ENCODE peak calls at places on chromosomes 7 and 10, in five cellular contexts. R is stomach; M is hepatic stellate cell; X is substantia nigra; I is activated naive CD8-positive, alpha-beta T cell treated with anti-CD3 and anti-CD28 coated beads for 36 hours. D is an unnamed sample.
A peak's percentile ranks its signal among the peaks of the same experiment; 100 is the strongest.

GRCh38 chr7:2087744-2088143 is 145.0 kb downstream of the MAD1L1 start:
- DNase-seq in R (no peak), M (no peak), X (no peak), I (no peak), D (no peak)

GRCh38 chr7:142001163-142001874 is 5.6 kb downstream of the MGAM start:
- DNase-seq in R (no peak), M (no peak), X (no peak), I (no peak), D (no peak)

GRCh38 chr10:122525788-122526187 is 34.8 kb upstream of the DMBT1 start:
- DNase-seq in R (no peak), M (no peak), X (no peak), I (no peak), D (peak; percentile 50)

GRCh38 chr10:2955064-2955463 is 112.3 kb upstream of the PFKP start:
- DNase-seq in R (no peak), M (no peak), X (no peak), I (no peak), D (no peak)

GRCh38 chr10:49058341-49059255 is 56.7 kb downstream of the VSTM4 start:
- DNase-seq in R (no peak), M (no peak), X (no peak), I (no peak), D (no peak)

GRCh38 chr10:118615888-118616287 is 20.4 kb upstream of the PRLHR start:
- DNase-seq in R (no peak), M (no peak), X (no peak), I (no peak), D (no peak)

GRCh38 chr7:107396990-107397389 is 72.9 kb upstream of the GPR22 start:
- DNase-seq in R (no peak), M (no peak), X (no peak), I (no peak), D (peak; percentile 25)

GRCh38 chr10:1040133-1040532 is 8.8 kb downstream of the IDI1 start:
- DNase-seq in R (no peak), M (no peak), X (no peak), I (no peak), D (no peak)

GRCh38 chr10:43355749-43356371 is 15.6 kb upstream of the FXYD4 start:
- DNase-seq in R (no peak), M (no peak), X (no peak), I (no peak), D (no peak)

GRCh38 chr7:112594397-112594796 is 113.6 kb downstream of the LSMEM1 start:
- DNase-seq in R (no peak), M (no peak), X (no peak), I (no peak), D (no peak)

GRCh38 chr7:42843209-42843800 is 68.6 kb downstream of the C7orf25 start:
- DNase-seq in R (peak; percentile 40), M (peak; percentile 23), X (peak; percentile 23), I (peak; percentile 13), D (peak; percentile 60)

GRCh38 chr7:45609180-45609579 is 35.0 kb downstream of the ADCY1 start:
- DNase-seq in R (peak; percentile 19), M (no peak), X (no peak), I (no peak), D (no peak)

D was measured in NCI-H69.